ENCODE peak calls at places on chromosome 1, in ten cellular contexts. N, B, R, U, J, C, Q, V, I and X are unnamed samples.
A peak's percentile ranks its signal among the peaks of the same experiment; 100 is the strongest.

GRCh38 chr1:31626451-31627202 is 9.1 kb downstream of the HCRTR1 start:
- DNase-seq in N (peak; percentile 59), B (no peak), R (peak; percentile 46), U (no peak), J (no peak), C (no peak), Q (no peak), V (no peak), I (no peak), X (no peak)

GRCh38 chr1:64033667-64034215 is 169.7 kb upstream of the UBE2U start:
- DNase-seq in N (peak; percentile 57), B (no peak), R (no peak), U (no peak), J (no peak), C (no peak), Q (no peak), V (no peak), I (no peak), X (no peak)

GRCh38 chr1:40976952-40977690 is 2.4 kb upstream of the CTPS1 start:
- DNase-seq in N (no peak), B (no peak), R (no peak), U (no peak), J (no peak), C (no peak), Q (no peak), V (no peak), I (no peak), X (no peak)

GRCh38 chr1:25971044-25971881 is 26.6 kb downstream of the PAFAH2 start:
- DNase-seq in N (no peak), B (no peak), R (no peak), U (no peak), J (no peak), C (no peak), Q (no peak), V (no peak), I (no peak), X (no peak)

GRCh38 chr1:145858238-145858936 is 494 bp downstream of the PIAS3 start:
- DNase-seq in N (peak; percentile 68), B (peak; percentile 75), R (peak; percentile 70), U (peak; percentile 61), J (peak; percentile 88), C (peak; percentile 63), Q (no peak), V (peak; percentile 83), I (no peak), X (peak; percentile 88)

GRCh38 chr1:226545806-226546596 is 2.6 kb upstream of the STUM start:
- DNase-seq in N (no peak), B (peak; percentile 34), R (no peak), U (no peak), J (no peak), C (peak; percentile 21), Q (no peak), V (no peak), I (no peak), X (no peak)

GRCh38 chr1:168416220-168416619 is 127.6 kb downstream of the XCL2 start:
- DNase-seq in N (no peak), B (no peak), R (no peak), U (no peak), J (no peak), C (no peak), Q (no peak), V (no peak), I (no peak), X (no peak)

GRCh38 chr1:221741364-221741970 is 422 bp downstream of the DUSP10 start:
- DNase-seq in N (peak; percentile 47), B (peak; percentile 23), R (peak; percentile 36), U (no peak), J (peak; percentile 68), C (peak; percentile 40), Q (no peak), V (peak; percentile 56), I (no peak), X (no peak)

GRCh38 chr1:247180581-247180980 is 8.8 kb upstream of the ZNF124 start:
- DNase-seq in N (no peak), B (no peak), R (no peak), U (no peak), J (no peak), C (no peak), Q (no peak), V (no peak), I (no peak), X (no peak)

GRCh38 chr1:14774988-14775387 is 176.5 kb downstream of the KAZN start:
- DNase-seq in N (no peak), B (no peak), R (no peak), U (no peak), J (no peak), C (no peak), Q (no peak), V (no peak), I (no peak), X (no peak)

GRCh38 chr1:113282897-113283285 is 107.4 kb upstream of the MAGI3 start:
- DNase-seq in N (no peak), B (no peak), R (no peak), U (no peak), J (no peak), C (no peak), Q (no peak), V (peak; percentile 64), I (no peak), X (no peak)

GRCh38 chr1:113282011-113282896 is 108.1 kb upstream of the MAGI3 start:
- DNase-seq in N (no peak), B (no peak), R (no peak), U (no peak), J (no peak), C (no peak), Q (no peak), V (peak; percentile 26), I (no peak), X (no peak)

GRCh38 chr1:113286156-113286555 is 104.2 kb upstream of the MAGI3 start:
- DNase-seq in N (no peak), B (no peak), R (no peak), U (no peak), J (no peak), C (no peak), Q (no peak), V (no peak), I (no peak), X (no peak)

GRCh38 chr1:113281550-113281949 is 108.8 kb upstream of the MAGI3 start:
- DNase-seq in N (no peak), B (no peak), R (no peak), U (no peak), J (no peak), C (no peak), Q (no peak), V (no peak), I (no peak), X (no peak)

DNA sequence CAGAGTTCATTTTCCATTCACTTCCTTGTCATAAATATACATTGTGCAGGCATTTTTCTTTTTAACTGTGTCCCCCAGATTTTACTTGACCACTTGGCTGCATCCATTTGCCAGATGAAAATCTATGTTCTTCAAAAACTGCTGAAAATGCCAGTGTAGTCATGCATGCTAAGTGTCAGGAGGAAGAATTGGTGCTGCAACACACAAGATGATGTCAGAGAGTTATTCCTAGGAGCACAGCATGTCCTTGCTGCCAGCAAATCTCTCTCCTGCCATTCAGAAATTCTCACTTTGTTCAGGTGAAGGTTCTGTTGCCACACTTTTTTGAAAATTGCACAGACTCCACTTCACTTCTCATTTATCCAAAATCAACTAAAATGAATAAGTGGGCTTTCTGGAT is 106.4 kb upstream of the MAGI3 start:
- DNase-seq in N (no peak), B (no peak), R (no peak), U (no peak), J (no peak), C (no peak), Q (no peak), V (no peak), I (no peak), X (no peak)
- TF ChIP-seq EP300 in N (no peak), B (no peak), R (no peak), U (no peak), J (no peak), C (no peak), Q (no peak), V (no peak), I (no peak), X (no peak)

DNA sequence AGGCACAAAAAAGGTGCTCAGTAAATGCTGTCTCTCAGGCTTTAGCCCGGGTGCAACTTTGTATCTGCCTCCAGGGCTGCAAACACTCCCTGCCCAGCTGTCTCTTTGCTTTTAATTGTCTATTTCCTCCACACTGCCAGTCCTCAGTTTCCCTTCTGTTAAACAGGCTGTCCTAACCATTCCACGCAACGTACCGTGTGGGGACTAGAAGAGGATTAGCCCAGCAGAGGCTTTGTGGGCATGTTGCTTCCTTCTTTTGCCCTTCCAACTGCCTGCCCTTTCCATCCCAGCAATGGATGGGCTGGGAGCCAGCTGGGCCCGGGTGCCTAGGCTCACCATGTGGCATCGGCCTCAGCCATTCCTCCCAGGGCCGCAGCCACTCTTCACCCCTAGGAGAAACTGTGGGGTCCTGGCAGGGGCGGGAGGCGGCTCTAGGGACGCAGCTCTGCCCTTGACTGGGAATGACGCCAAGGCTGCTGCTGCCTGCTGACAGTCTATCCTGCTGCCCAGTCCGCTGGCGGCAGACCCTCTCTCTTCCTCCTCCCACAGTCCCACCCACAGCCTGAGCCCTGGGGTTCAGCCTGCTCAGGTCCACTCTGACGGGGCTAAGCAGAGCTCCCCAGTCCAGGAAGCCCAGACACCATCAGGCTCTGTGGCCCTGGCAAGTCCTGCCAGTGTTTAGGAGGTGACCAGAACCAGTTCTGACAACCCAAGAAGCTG is 40.6 kb upstream of the LRP8 start:
- DNase-seq in N (no peak), B (no peak), R (no peak), U (peak; percentile 25), J (peak; percentile 57), C (no peak), Q (peak; percentile 62), V (peak; percentile 79), I (no peak), X (no peak)
- H3K27me3 ChIP-seq in N (no peaks in the 10 kb centered on the region), B (no peaks in the 10 kb centered on the region), R (peaks cover 30% of the 10 kb centered on the region), U (no peaks in the 10 kb centered on the region), J (no peaks in the 10 kb centered on the region), C (no peaks in the 10 kb centered on the region), Q (no peaks in the 10 kb centered on the region), V (no peaks in the 10 kb centered on the region), I (peaks cover 60% of the 10 kb centered on the region), X (no peaks in the 10 kb centered on the region)

DNA sequence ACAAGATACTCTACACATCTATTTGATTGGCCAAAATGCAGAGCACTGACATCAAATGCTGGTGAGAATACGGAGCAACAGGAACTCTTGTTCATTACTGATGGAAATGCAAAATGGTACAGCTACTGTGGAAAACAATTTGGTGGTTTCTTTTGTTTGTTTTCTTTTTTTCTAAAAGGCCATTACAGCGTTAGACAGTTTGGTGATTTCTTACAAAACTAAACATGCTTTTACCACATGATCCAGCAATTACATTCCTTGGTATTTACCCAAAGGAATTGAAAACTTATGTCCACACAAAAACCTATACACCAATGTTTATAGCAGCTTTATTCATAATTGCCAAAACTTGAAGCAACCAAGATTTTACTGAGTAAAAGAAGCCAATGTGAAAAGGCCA is 66.4 kb upstream of the FBXO28 start:
- DNase-seq in N (no peak), B (no peak), R (no peak), U (no peak), J (no peak), C (no peak), Q (no peak), V (no peak), I (no peak), X (no peak)
- TF ChIP-seq EP300 in N (no peak), B (no peak), R (no peak), U (no peak), J (no peak), C (no peak), Q (no peak), V (no peak), I (no peak), X (no peak)

DNA sequence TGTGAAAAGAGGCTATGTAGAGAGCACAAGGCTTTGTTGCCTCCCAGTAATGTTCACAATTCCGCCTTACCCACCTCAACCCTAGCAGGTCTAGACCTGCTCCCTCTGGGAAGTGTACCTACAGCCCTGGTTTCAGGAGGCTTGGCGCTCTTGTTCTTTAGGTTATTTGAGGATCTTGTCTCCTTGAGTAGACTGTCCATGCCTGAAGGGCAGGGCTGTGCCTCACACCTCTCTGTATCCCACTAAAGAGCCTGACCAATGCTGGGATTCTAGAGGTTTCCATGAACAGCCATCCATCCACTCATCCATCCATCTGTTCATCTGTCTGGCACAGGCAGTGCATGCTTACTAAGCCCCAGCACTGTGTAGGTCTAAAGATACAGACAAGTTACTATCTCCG is 1.0 kb downstream of the RAB7B start:
- DNase-seq in N (no peak), B (no peak), R (no peak), U (no peak), J (peak; percentile 59), C (no peak), Q (no peak), V (no peak), I (no peak), X (no peak)
- H3K27me3 ChIP-seq in N (no peaks in the 10 kb centered on the region), B (no peaks in the 10 kb centered on the region), R (peaks cover 65% of the 10 kb centered on the region), U (no peaks in the 10 kb centered on the region), J (no peaks in the 10 kb centered on the region), C (no peaks in the 10 kb centered on the region), Q (no peaks in the 10 kb centered on the region), V (no peaks in the 10 kb centered on the region), I (peaks cover 10% of the 10 kb centered on the region), X (no peaks in the 10 kb centered on the region)